ENCODE peak calls at places on chromosomes 5 and 9, in six cellular contexts. P, W, D, R, N and E are unnamed samples.

GRCh38 chr5:67266654-67267350 is 70.2 kb upstream of the CD180 start:
- DNase-seq in R (no peak), P (no peak), D (no peak), N (no peak), W (no peak), E (no peak)

GRCh38 chr5:109316631-109317030 is 93.1 kb downstream of the PJA2 start:
- DNase-seq in N (no peak), D (no peak), P (peak), R (no peak), W (no peak), E (no peak)

GRCh38 chr5:73911761-73912393 is 285.9 kb downstream of the ARHGEF28 start:
- DNase-seq in R (no peak), P (no peak), N (no peak), W (no peak), D (no peak), E (no peak)

GRCh38 chr5:106587-106986 is 14.6 kb downstream of the PLEKHG4B start:
- DNase-seq in W (no peak), N (no peak), R (no peak), P (no peak), D (no peak), E (no peak)

GRCh38 chr9:122036988-122037387 is 56.1 kb downstream of the TTLL11 start:
- DNase-seq in P (peak), R (no peak), D (no peak), W (no peak), N (no peak), E (no peak)

GRCh38 chr9:92640398-92641091 is 29.4 kb downstream of the IPPK start:
- DNase-seq in D (no peak), R (no peak), P (no peak), N (peak), W (no peak), E (no peak)

GRCh38 chr5:127428748-127429147 is 88.7 kb upstream of the PRRC1 start:
- DNase-seq in R (no peak), N (no peak), P (no peak), W (no peak), D (no peak), E (no peak)

GRCh38 chr5:80654054-80654390 is 430 bp upstream of the MSH3 start:
- DNase-seq in R (no peak), W (no peak), P (peak), N (no peak), D (no peak), E (peak)

GRCh38 chr5:87300744-87301143 is 33.1 kb downstream of the RASA1 start:
- DNase-seq in R (no peak), N (no peak), W (no peak), P (peak), D (peak), E (no peak)

GRCh38 chr5:68730220-68731010 is 363.4 kb upstream of the SLC30A5 start:
- DNase-seq in P (no peak), D (peak), N (peak), W (peak), R (no peak), E (no peak)

GRCh38 chr5:146461319-146461718 is 14.2 kb downstream of the TCERG1 start:
- DNase-seq in D (no peak), N (no peak), P (peak), R (no peak), W (no peak), E (no peak)

GRCh38 chr9:101737705-101738565 is 512 bp downstream of the GRIN3A start:
- DNase-seq in R (no peak), D (no peak), N (no peak), P (no peak), W (no peak), E (no peak)

GRCh38 chr9:81605154-81605670 is 84.1 kb downstream of the TLE1 start:
- DNase-seq in D (no peak), P (peak), W (no peak), N (no peak), R (no peak), E (no peak)

GRCh38 chr5:120173125-120173524 is 291.0 kb upstream of the PRR16 start:
- DNase-seq in P (no peak), R (no peak), W (no peak), D (no peak), N (no peak), E (no peak)

GRCh38 chr9:131728961-131729360 is 10.9 kb downstream of the RAPGEF1 start:
- DNase-seq in P (no peak), D (no peak), R (peak), W (no peak), N (no peak), E (peak)

GRCh38 chr9:130196643-130197042 is 24.4 kb downstream of the NCS1 start:
- DNase-seq in W (no peak), N (no peak), P (no peak), D (no peak), R (no peak), E (peak)

GRCh38 chr9:33867747-33868429 is 50.9 kb downstream of the UBE2R2 start:
- DNase-seq in N (peak), D (no peak), R (no peak), W (peak), P (no peak), E (no peak)

GRCh38 chr9:104177003-104177611 is 83.0 kb downstream of the SMC2 start:
- DNase-seq in P (peak), R (no peak), D (no peak), W (no peak), N (no peak), E (no peak)

GRCh38 chr9:126669108-126669507 is 55.4 kb downstream of the LMX1B start:
- DNase-seq in P (no peak), N (no peak), W (no peak), R (no peak), D (no peak), E (no peak)

GRCh38 chr9:70263421-70263820 is 4.6 kb downstream of the SMC5 start:
- DNase-seq in D (no peak), R (no peak), N (no peak), W (no peak), P (peak), E (no peak)

GRCh38 chr5:14450055-14450524 is 131.5 kb upstream of the OTULINL start:
- DNase-seq in R (no peak), N (peak), D (no peak), W (peak), P (no peak), E (no peak)

GRCh38 chr5:490116-491094 is 33.8 kb downstream of the SLC9A3 start:
- DNase-seq in D (no peak), R (no peak), N (no peak), W (no peak), P (no peak), E (no peak)

GRCh38 chr9:87592554-87593394 is 95.1 kb downstream of the DAPK1 start:
- DNase-seq in P (no peak), D (no peak), N (peak), W (peak), R (no peak), E (no peak)

GRCh38 chr5:107893642-107894041 is 222.9 kb upstream of the EFNA5 start:
- DNase-seq in R (no peak), P (no peak), D (no peak), N (no peak), W (no peak), E (no peak)

GRCh38 chr9:97742545-97742944 is 45.4 kb upstream of the XPA start:
- DNase-seq in R (no peak), D (no peak), W (no peak), N (no peak), P (no peak), E (no peak)

GRCh38 chr9:74444389-74444788 is 52.7 kb upstream of the RORB start:
- DNase-seq in R (no peak), W (no peak), D (no peak), P (no peak), N (no peak), E (no peak)

GRCh38 chr5:160188968-160189319 is 40.4 kb upstream of the FABP6 start:
- DNase-seq in P (no peak), R (no peak), W (no peak), N (no peak), D (no peak), E (no peak)

GRCh38 chr5:113749334-113749733 is 235.8 kb downstream of the YTHDC2 start:
- DNase-seq in R (no peak), W (no peak), P (peak), D (no peak), N (no peak), E (no peak)

DNA sequence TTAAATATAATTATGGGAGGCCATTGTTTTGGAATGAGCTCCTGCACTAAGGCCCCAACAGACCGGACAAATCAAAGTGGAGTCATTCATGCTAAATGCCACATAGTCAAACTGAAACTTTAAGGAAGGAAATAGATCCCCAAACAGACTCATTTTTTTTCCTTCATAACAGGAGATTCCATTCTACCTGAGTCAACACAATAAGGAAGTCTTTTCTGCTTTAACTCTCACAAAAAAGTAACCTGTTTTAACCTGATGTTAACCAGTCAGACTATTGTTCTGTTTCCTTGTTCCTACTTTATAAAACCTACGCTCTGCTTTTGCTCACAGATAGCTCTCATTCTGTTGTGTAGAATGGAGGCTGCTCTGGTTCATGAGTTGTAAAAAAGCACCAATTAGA is 234.9 kb downstream of the YTHDC2 start:
- DNase-seq in R (no peak), W (no peak), D (no peak), N (no peak), P (peak), E (no peak)
- H3K4me3 ChIP-seq in R (no peak), W (no peak), D (no peak), N (no peak), P (no peak), E (no peak)

DNA sequence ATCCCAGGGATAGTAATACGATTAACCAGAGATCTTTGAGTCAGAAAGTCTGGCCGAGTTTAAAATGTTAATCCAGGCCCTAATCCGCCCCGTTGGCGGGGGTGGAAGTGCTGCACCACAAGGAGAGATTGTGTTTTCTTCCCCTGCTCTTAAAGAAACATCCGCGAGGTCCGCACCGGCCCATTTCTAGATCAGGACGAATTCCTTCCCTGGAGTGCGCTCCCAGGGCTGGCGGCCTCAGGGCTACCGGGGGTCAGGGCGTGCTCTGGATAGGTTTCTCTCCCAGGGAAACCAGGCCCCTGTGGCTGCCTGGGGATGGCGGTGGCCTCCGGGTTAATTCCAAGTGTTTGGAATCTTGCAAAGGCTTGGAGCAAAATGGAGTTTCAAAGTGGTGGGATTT is 9.4 kb upstream of the NEUROG1 start:
- DNase-seq in P (no peak), R (no peak), W (no peak), N (no peak), D (no peak), E (no peak)
- H3K4me3 ChIP-seq in P (no peak), R (no peak), W (no peak), N (no peak), D (no peak), E (no peak)

GRCh38 chr9:30299126-30299780 is 2085.2 kb upstream of the ACO1 start:
- DNase-seq in R (no peak), P (no peak), N (no peak), D (no peak), W (no peak), E (no peak)

GRCh38 chr9:30301271-30301963 is 2083.0 kb upstream of the ACO1 start:
- DNase-seq in N (no peak), W (peak), R (no peak), P (no peak), D (no peak), E (no peak)
- H3K4me3 ChIP-seq in N (no peak), W (no peak), R (no peak), P (no peak), D (no peak), E (no peak)

DNA sequence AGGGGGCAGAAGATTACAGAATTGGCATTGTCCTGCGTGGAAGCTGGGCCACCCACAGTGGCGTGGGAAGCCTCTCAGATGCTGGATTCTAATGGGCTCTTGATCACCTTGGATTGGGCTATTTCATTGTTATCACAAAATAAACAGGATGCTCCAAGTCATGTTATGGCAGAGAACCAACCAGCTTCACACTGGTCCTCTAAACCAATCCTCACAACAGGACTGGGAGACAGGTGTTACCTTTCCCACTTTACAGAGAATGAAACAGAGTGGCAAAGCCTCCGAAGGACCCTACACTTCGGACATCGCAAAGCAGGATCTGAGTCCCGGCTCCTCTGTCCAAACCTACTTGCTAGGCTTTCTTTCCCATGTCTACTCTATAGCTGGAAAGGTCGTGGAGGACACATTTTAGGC is 447 bp upstream of the SMIM3 start:
- DNase-seq in W (no peak), D (no peak), N (no peak), P (peak), R (no peak), E (no peak)
- H3K4me3 ChIP-seq in W (peak), D (peak), N (peak), P (peak), R (peak), E (peak)

GRCh38 chr9:109893222-109893621 is 113.2 kb downstream of the PALM2AKAP2 start:
- DNase-seq in N (no peak), W (no peak), P (no peak), D (no peak), R (no peak), E (no peak)
- H3K4me3 ChIP-seq in N (no peak), W (no peak), P (no peak), D (no peak), R (no peak), E (no peak)